ENCODE peak calls at places on chromosomes 5 and 9, in five cellular contexts. One of them, this sample, is unnamed.

GRCh38 chr9:130417602-130418001 is 27.2 kb upstream of the ASS1 start:
- DNase-seq in left lung: no peak
- DNase-seq in stimulated activated naive CD4-positive, alpha-beta T cell: no peak
- DNase-seq in NCI-H146: no peak
- DNase-seq in epithelial cell of esophagus: peak
- DNase-seq in this sample: no peak

GRCh38 chr5:122151640-122152039 is 22.3 kb downstream of the ZNF474 start:
- DNase-seq in epithelial cell of esophagus: peak
- DNase-seq in NCI-H146: no peak
- DNase-seq in left lung: no peak
- DNase-seq in stimulated activated naive CD4-positive, alpha-beta T cell: no peak
- DNase-seq in this sample: no peak

GRCh38 chr9:18502546-18502945 is 28.6 kb downstream of the ADAMTSL1 start:
- DNase-seq in left lung: no peak
- DNase-seq in stimulated activated naive CD4-positive, alpha-beta T cell: no peak
- DNase-seq in NCI-H146: no peak
- DNase-seq in epithelial cell of esophagus: no peak
- DNase-seq in this sample: no peak

GRCh38 chr9:107635803-107636174 is 146.2 kb upstream of the KLF4 start:
- DNase-seq in left lung: no peak
- DNase-seq in NCI-H146: no peak
- DNase-seq in epithelial cell of esophagus: no peak
- DNase-seq in stimulated activated naive CD4-positive, alpha-beta T cell: no peak
- DNase-seq in this sample: no peak

GRCh38 chr5:175520321-175520720 is 42.0 kb downstream of the SFXN1 start:
- DNase-seq in epithelial cell of esophagus: no peak
- DNase-seq in stimulated activated naive CD4-positive, alpha-beta T cell: no peak
- DNase-seq in NCI-H146: no peak
- DNase-seq in left lung: no peak
- DNase-seq in this sample: no peak

GRCh38 chr5:150763023-150763793 is 4.4 kb upstream of the DCTN4 start:
- DNase-seq in stimulated activated naive CD4-positive, alpha-beta T cell: no peak
- DNase-seq in left lung: no peak
- DNase-seq in epithelial cell of esophagus: peak
- DNase-seq in NCI-H146: peak
- DNase-seq in this sample: no peak

GRCh38 chr9:135590486-135591079 is 29.0 kb downstream of the PAEP start:
- DNase-seq in NCI-H146: no peak
- DNase-seq in left lung: no peak
- DNase-seq in stimulated activated naive CD4-positive, alpha-beta T cell: no peak
- DNase-seq in epithelial cell of esophagus: no peak
- DNase-seq in this sample: no peak

GRCh38 chr5:81125959-81126358 is 107.2 kb upstream of the CKMT2 start:
- DNase-seq in epithelial cell of esophagus: peak
- DNase-seq in stimulated activated naive CD4-positive, alpha-beta T cell: no peak
- DNase-seq in left lung: peak
- DNase-seq in NCI-H146: no peak
- DNase-seq in this sample: no peak

GRCh38 chr9:107540167-107540566 is 50.6 kb upstream of the KLF4 start:
- DNase-seq in stimulated activated naive CD4-positive, alpha-beta T cell: no peak
- DNase-seq in left lung: no peak
- DNase-seq in NCI-H146: peak
- DNase-seq in epithelial cell of esophagus: no peak
- DNase-seq in this sample: no peak

GRCh38 chr5:68047035-68047434 is 168.5 kb upstream of the PIK3R1 start:
- DNase-seq in left lung: no peak
- DNase-seq in NCI-H146: no peak
- DNase-seq in stimulated activated naive CD4-positive, alpha-beta T cell: no peak
- DNase-seq in epithelial cell of esophagus: peak
- DNase-seq in this sample: no peak

GRCh38 chr9:116476002-116476401 is 211.1 kb upstream of the TRIM32 start:
- DNase-seq in epithelial cell of esophagus: no peak
- DNase-seq in left lung: no peak
- DNase-seq in stimulated activated naive CD4-positive, alpha-beta T cell: no peak
- DNase-seq in NCI-H146: no peak
- DNase-seq in this sample: no peak

GRCh38 chr5:130135506-130135905 is 231.2 kb downstream of the CHSY3 start:
- DNase-seq in NCI-H146: no peak
- DNase-seq in left lung: no peak
- DNase-seq in epithelial cell of esophagus: peak
- DNase-seq in stimulated activated naive CD4-positive, alpha-beta T cell: no peak
- DNase-seq in this sample: no peak

GRCh38 chr9:130316406-130316805 is 50.8 kb downstream of the HMCN2 start:
- DNase-seq in stimulated activated naive CD4-positive, alpha-beta T cell: no peak
- DNase-seq in epithelial cell of esophagus: no peak
- DNase-seq in left lung: no peak
- DNase-seq in NCI-H146: no peak
- DNase-seq in this sample: no peak

GRCh38 chr5:25441810-25442209 is 797.0 kb upstream of the CDH10 start:
- DNase-seq in epithelial cell of esophagus: no peak
- DNase-seq in stimulated activated naive CD4-positive, alpha-beta T cell: no peak
- DNase-seq in left lung: no peak
- DNase-seq in NCI-H146: no peak
- DNase-seq in this sample: no peak

GRCh38 chr9:98361645-98362044 is 106.2 kb upstream of the TBC1D2 start:
- DNase-seq in epithelial cell of esophagus: no peak
- DNase-seq in stimulated activated naive CD4-positive, alpha-beta T cell: no peak
- DNase-seq in NCI-H146: no peak
- DNase-seq in left lung: no peak
- DNase-seq in this sample: no peak

GRCh38 chr5:100505984-100506670 is 29.0 kb upstream of the FAM174A start:
- DNase-seq in left lung: no peak
- DNase-seq in NCI-H146: no peak
- DNase-seq in stimulated activated naive CD4-positive, alpha-beta T cell: no peak
- DNase-seq in epithelial cell of esophagus: peak
- DNase-seq in this sample: no peak

GRCh38 chr9:70195456-70195855 is 63.3 kb upstream of the SMC5 start:
- DNase-seq in stimulated activated naive CD4-positive, alpha-beta T cell: no peak
- DNase-seq in left lung: no peak
- DNase-seq in NCI-H146: no peak
- DNase-seq in epithelial cell of esophagus: peak
- DNase-seq in this sample: no peak

GRCh38 chr5:57111993-57112392 is 61.9 kb upstream of the GPBP1 start:
- DNase-seq in left lung: no peak
- DNase-seq in NCI-H146: no peak
- DNase-seq in stimulated activated naive CD4-positive, alpha-beta T cell: no peak
- DNase-seq in epithelial cell of esophagus: no peak
- DNase-seq in this sample: no peak

GRCh38 chr9:33287087-33287490 is 3.2 kb upstream of the NFX1 start:
- DNase-seq in stimulated activated naive CD4-positive, alpha-beta T cell: peak
- DNase-seq in epithelial cell of esophagus: peak
- DNase-seq in NCI-H146: peak
- DNase-seq in left lung: no peak
- DNase-seq in this sample: no peak

GRCh38 chr9:111876179-111876578 is 20.4 kb upstream of the UGCG start:
- DNase-seq in left lung: no peak
- DNase-seq in NCI-H146: no peak
- DNase-seq in epithelial cell of esophagus: peak
- DNase-seq in stimulated activated naive CD4-positive, alpha-beta T cell: no peak
- DNase-seq in this sample: no peak

GRCh38 chr5:37071901-37072581 is 177.1 kb downstream of the CPLANE1 start:
- DNase-seq in left lung: no peak
- DNase-seq in epithelial cell of esophagus: peak
- DNase-seq in stimulated activated naive CD4-positive, alpha-beta T cell: no peak
- DNase-seq in NCI-H146: no peak
- DNase-seq in this sample: no peak

GRCh38 chr5:141845371-141845821 is 32.8 kb downstream of the PCDH1 start:
- DNase-seq in left lung: no peak
- DNase-seq in NCI-H146: no peak
- DNase-seq in stimulated activated naive CD4-positive, alpha-beta T cell: no peak
- DNase-seq in epithelial cell of esophagus: no peak
- DNase-seq in this sample: no peak

GRCh38 chr9:38697901-38698300 is 22.0 kb downstream of the FAM240B start:
- DNase-seq in NCI-H146: no peak
- DNase-seq in epithelial cell of esophagus: no peak
- DNase-seq in stimulated activated naive CD4-positive, alpha-beta T cell: no peak
- DNase-seq in left lung: no peak
- DNase-seq in this sample: no peak

GRCh38 chr9:125437771-125438221 is 176.2 kb downstream of the GAPVD1 start:
- DNase-seq in epithelial cell of esophagus: no peak
- DNase-seq in stimulated activated naive CD4-positive, alpha-beta T cell: no peak
- DNase-seq in NCI-H146: no peak
- DNase-seq in left lung: no peak
- DNase-seq in this sample: no peak

GRCh38 chr9:130565792-130566191 is 13.6 kb upstream of the FUBP3 start:
- DNase-seq in epithelial cell of esophagus: no peak
- DNase-seq in stimulated activated naive CD4-positive, alpha-beta T cell: no peak
- DNase-seq in NCI-H146: no peak
- DNase-seq in left lung: no peak
- DNase-seq in this sample: no peak

GRCh38 chr9:91783411-91783810 is 166.6 kb downstream of the ROR2 start:
- DNase-seq in NCI-H146: no peak
- DNase-seq in left lung: no peak
- DNase-seq in epithelial cell of esophagus: no peak
- DNase-seq in stimulated activated naive CD4-positive, alpha-beta T cell: no peak
- DNase-seq in this sample: no peak

GRCh38 chr5:97735209-97735608 is 552.2 kb upstream of the RIOK2 start:
- DNase-seq in stimulated activated naive CD4-positive, alpha-beta T cell: no peak
- DNase-seq in left lung: no peak
- DNase-seq in NCI-H146: no peak
- DNase-seq in epithelial cell of esophagus: peak
- DNase-seq in this sample: no peak

GRCh38 chr5:72137826-72138409 is 30.6 kb downstream of the MAP1B start:
- DNase-seq in left lung: no peak
- DNase-seq in epithelial cell of esophagus: no peak
- DNase-seq in stimulated activated naive CD4-positive, alpha-beta T cell: no peak
- DNase-seq in NCI-H146: no peak
- DNase-seq in this sample: no peak

GRCh38 chr5:14995229-14995628 is 123.7 kb upstream of the ANKH start:
- DNase-seq in epithelial cell of esophagus: no peak
- DNase-seq in left lung: no peak
- DNase-seq in stimulated activated naive CD4-positive, alpha-beta T cell: no peak
- DNase-seq in NCI-H146: no peak
- DNase-seq in this sample: no peak

GRCh38 chr5:93800988-93801811 is 59.8 kb upstream of the POU5F2 start:
- DNase-seq in NCI-H146: peak
- DNase-seq in epithelial cell of esophagus: peak
- DNase-seq in left lung: peak
- DNase-seq in stimulated activated naive CD4-positive, alpha-beta T cell: no peak
- DNase-seq in this sample: no peak

GRCh38 chr5:180323929-180324632 is 29.1 kb downstream of the GFPT2 start:
- DNase-seq in stimulated activated naive CD4-positive, alpha-beta T cell: no peak
- DNase-seq in left lung: no peak
- DNase-seq in NCI-H146: no peak
- DNase-seq in epithelial cell of esophagus: peak
- DNase-seq in this sample: no peak

GRCh38 chr5:177537389-177538361 is 16.7 kb downstream of the FAM193B start:
- DNase-seq in epithelial cell of esophagus: peak
- DNase-seq in left lung: peak
- DNase-seq in NCI-H146: no peak
- DNase-seq in stimulated activated naive CD4-positive, alpha-beta T cell: no peak
- DNase-seq in this sample: no peak

GRCh38 chr5:90548069-90548593 is 10.5 kb upstream of the ADGRV1 start:
- DNase-seq in epithelial cell of esophagus: no peak
- DNase-seq in NCI-H146: peak
- DNase-seq in left lung: peak
- DNase-seq in stimulated activated naive CD4-positive, alpha-beta T cell: no peak
- DNase-seq in this sample: no peak

GRCh38 chr9:112699230-112699629 is 18.7 kb downstream of the INIP start:
- DNase-seq in stimulated activated naive CD4-positive, alpha-beta T cell: no peak
- DNase-seq in NCI-H146: no peak
- DNase-seq in left lung: no peak
- DNase-seq in epithelial cell of esophagus: no peak
- DNase-seq in this sample: no peak

GRCh38 chr5:155091063-155091648 is 77.6 kb downstream of the KIF4B start:
- DNase-seq in epithelial cell of esophagus: peak
- DNase-seq in left lung: no peak
- DNase-seq in NCI-H146: no peak
- DNase-seq in stimulated activated naive CD4-positive, alpha-beta T cell: no peak
- DNase-seq in this sample: no peak

GRCh38 chr9:109817146-109817845 is 37.3 kb downstream of the PALM2AKAP2 start:
- DNase-seq in epithelial cell of esophagus: peak
- DNase-seq in left lung: no peak
- DNase-seq in NCI-H146: no peak
- DNase-seq in stimulated activated naive CD4-positive, alpha-beta T cell: no peak
- DNase-seq in this sample: no peak

GRCh38 chr5:89989831-89990230 is 419.7 kb downstream of the CETN3 start:
- DNase-seq in epithelial cell of esophagus: no peak
- DNase-seq in left lung: no peak
- DNase-seq in stimulated activated naive CD4-positive, alpha-beta T cell: no peak
- DNase-seq in NCI-H146: no peak
- DNase-seq in this sample: no peak

GRCh38 chr5:7926296-7926695 is 57.3 kb downstream of the MTRR start:
- DNase-seq in epithelial cell of esophagus: no peak
- DNase-seq in stimulated activated naive CD4-positive, alpha-beta T cell: no peak
- DNase-seq in NCI-H146: no peak
- DNase-seq in left lung: no peak
- DNase-seq in this sample: no peak

This sample was measured in T-helper 9 cell.